ENCODE peak calls at places on chromosomes 12 and 14, in four cellular contexts. V, R, W and Q are unnamed samples.
A peak's percentile ranks its signal among the peaks of the same experiment; 100 is the strongest.

GRCh38 chr12:68896881-68897540 is 36.0 kb downstream of the CPM start:
- DNase-seq in W (no peak), V (no peak), R (no peak), Q (no peak)

GRCh38 chr14:73829526-73830431 is 21.9 kb upstream of the PTGR2 start:
- DNase-seq in W (no peak), R (peak; percentile 70), V (no peak), Q (no peak)

GRCh38 chr14:56918849-56919574 is 108.7 kb upstream of the OTX2 start:
- DNase-seq in V (no peak), R (no peak), W (no peak), Q (no peak)

GRCh38 chr14:30355431-30355913 is 203.5 kb upstream of the G2E3 start:
- DNase-seq in R (no peak), W (no peak), V (no peak), Q (peak; percentile 26)

GRCh38 chr14:105294142-105294597 is 6.6 kb downstream of the BRF1 start:
- DNase-seq in W (no peak), R (peak; percentile 76), V (peak; percentile 59), Q (no peak)

GRCh38 chr12:90024261-90024660 is 315.6 kb upstream of the ATP2B1 start:
- DNase-seq in W (no peak), V (no peak), R (no peak), Q (no peak)

GRCh38 chr14:87449016-87449415 is 544.0 kb downstream of the GALC start:
- DNase-seq in W (no peak), R (no peak), V (no peak), Q (no peak)

GRCh38 chr12:95117178-95117599 is 43.8 kb upstream of the NR2C1 start:
- DNase-seq in W (peak; percentile 84), V (peak; percentile 84), R (peak; percentile 68), Q (peak; percentile 53)

GRCh38 chr12:88805692-88806091 is 225.4 kb upstream of the KITLG start:
- DNase-seq in V (no peak), W (no peak), R (no peak), Q (no peak)

GRCh38 chr12:101637936-101638335 is 43.2 kb downstream of the MYBPC1 start:
- DNase-seq in R (no peak), V (no peak), W (no peak), Q (no peak)

GRCh38 chr14:44989497-44990440 is 27.8 kb downstream of the TOGARAM1 start:
- DNase-seq in R (no peak), V (no peak), W (no peak), Q (no peak)

GRCh38 chr14:60396718-60397343 is 89.0 kb downstream of the C14orf39 start:
- DNase-seq in R (no peak), V (no peak), W (no peak), Q (no peak)

GRCh38 chr14:75597149-75597548 is 18.7 kb downstream of the FLVCR2 start:
- DNase-seq in W (no peak), V (no peak), R (no peak), Q (no peak)

GRCh38 chr12:11576104-11576503 is 73.4 kb upstream of the ETV6 start:
- DNase-seq in V (no peak), W (no peak), R (no peak), Q (no peak)

GRCh38 chr12:44875954-44876553 is at the start of gene NELL2:
- DNase-seq in W (no peak), R (no peak), V (peak; percentile 54), Q (peak; percentile 91)

GRCh38 chr12:17358850-17359249 is 731.1 kb downstream of the RERGL start:
- DNase-seq in W (no peak), V (no peak), R (no peak), Q (no peak)

GRCh38 chr12:128818065-128819022 is 5.4 kb downstream of the SLC15A4 start:
- DNase-seq in R (no peak), V (no peak), W (no peak), Q (no peak)

GRCh38 chr14:95320076-95320895 is 578 bp upstream of the CLMN start:
- DNase-seq in V (no peak), R (no peak), W (peak; percentile 47), Q (peak; percentile 21)

GRCh38 chr12:85569261-85569660 is 266.9 kb downstream of the RASSF9 start:
- DNase-seq in R (no peak), W (no peak), V (no peak), Q (no peak)

GRCh38 chr12:51246254-51246853 is 7.7 kb downstream of the DAZAP2 start:
- DNase-seq in V (peak; percentile 10), R (no peak), W (no peak), Q (peak; percentile 24)

GRCh38 chr12:109581856-109582255 is 8.3 kb downstream of the MVK start:
- DNase-seq in W (no peak), V (no peak), R (no peak), Q (no peak)

GRCh38 chr12:153080-153746 is 60.7 kb downstream of the SLC6A12 start:
- DNase-seq in W (no peak), R (no peak), V (peak; percentile 58), Q (peak; percentile 91)

GRCh38 chr12:118238888-118239287 is 103.0 kb downstream of the PEBP1 start:
- DNase-seq in R (no peak), W (no peak), V (no peak), Q (no peak)

GRCh38 chr12:80033457-80033856 is 65.9 kb upstream of the OTOGL start:
- DNase-seq in W (peak; percentile 55), V (no peak), R (no peak), Q (no peak)

GRCh38 chr12:122145505-122146330 is 28.3 kb downstream of the IL31 start:
- DNase-seq in R (no peak), V (no peak), W (no peak), Q (no peak)

GRCh38 chr14:87935895-87936294 is 57.1 kb downstream of the GALC start:
- DNase-seq in R (no peak), W (no peak), V (peak; percentile 56), Q (no peak)

GRCh38 chr12:67919406-67919805 is 69.8 kb upstream of the IFNG-AS1 start:
- DNase-seq in R (no peak), V (no peak), W (no peak), Q (no peak)

GRCh38 chr12:54688309-54689033 is 40.3 kb upstream of the DCD start:
- DNase-seq in R (no peak), W (no peak), V (peak; percentile 23), Q (no peak)

DNA sequence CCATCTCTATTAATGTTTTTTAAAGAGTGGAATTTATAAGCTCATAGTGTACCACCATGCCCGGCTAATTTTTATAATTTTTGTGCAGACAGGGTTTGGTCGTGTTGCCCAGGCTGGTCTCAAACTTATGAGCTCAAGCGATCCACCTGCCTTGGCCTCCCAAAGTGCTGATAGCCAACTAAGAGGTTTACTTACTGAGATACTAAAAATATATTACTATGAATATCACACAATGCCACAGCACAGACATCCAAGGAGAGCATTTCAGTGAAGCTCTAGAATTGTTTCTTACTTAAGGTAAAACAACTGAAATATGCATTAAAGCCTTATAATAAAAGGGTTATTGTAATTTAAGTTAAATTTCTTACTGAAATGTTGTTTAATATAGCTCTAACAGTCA is 99.5 kb downstream of the SLC41A2 start:
- DNase-seq in R (no peak), V (no peak), W (no peak), Q (no peak)
- H3K27ac ChIP-seq in R (no peak overlapping the region), V (no peak overlapping the region), W (no peak overlapping the region), Q (no peak overlapping the region)

GRCh38 chr12:3630621-3631271 is 122.2 kb downstream of the CRACR2A start:
- DNase-seq in V (no peak), W (no peak), R (no peak), Q (no peak)

GRCh38 chr12:3629082-3629830 is 123.7 kb downstream of the CRACR2A start:
- DNase-seq in W (no peak), V (no peak), R (no peak), Q (peak; percentile 29)

GRCh38 chr12:3630111-3630510 is 122.8 kb downstream of the CRACR2A start:
- DNase-seq in R (no peak), W (no peak), V (no peak), Q (no peak)

GRCh38 chr12:3627336-3627735 is 125.6 kb downstream of the CRACR2A start:
- DNase-seq in V (no peak), R (no peak), W (no peak), Q (no peak)

DNA sequence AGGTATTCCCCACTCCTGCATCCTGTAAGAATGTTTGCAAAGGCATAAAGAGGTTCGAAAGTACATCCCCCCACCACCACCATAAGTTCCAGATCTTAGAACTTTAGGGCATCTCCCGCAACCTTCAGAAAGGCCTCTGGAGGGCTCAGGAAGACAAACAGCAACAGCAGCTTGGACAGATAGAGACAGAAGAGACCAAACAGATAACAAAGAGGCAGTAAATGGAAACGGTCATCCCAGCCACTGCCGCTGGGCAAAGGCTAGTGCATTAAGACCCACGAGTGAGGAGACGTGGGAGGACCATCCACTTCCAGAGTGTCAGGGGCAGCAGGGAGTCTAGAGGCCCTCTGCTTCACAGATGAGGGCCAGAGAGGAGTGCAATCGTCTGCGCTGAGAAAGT is 124.3 kb downstream of the CRACR2A start:
- DNase-seq in W (no peak), R (no peak), V (no peak), Q (no peak)
- TF ChIP-seq CTCF in W (no peak), R (no peak), V (no peak), Q (no peak)

GRCh38 chr12:1494856-1495255 is 99.5 kb downstream of the FBXL14 start:
- DNase-seq in R (peak; percentile 48), V (no peak), W (no peak), Q (no peak)
- H3K9me3 ChIP-seq in R (no peaks in the 10 kb centered on the region), V (no peaks in the 10 kb centered on the region), W (no peaks in the 10 kb centered on the region), Q (no peaks in the 10 kb centered on the region)

DNA sequence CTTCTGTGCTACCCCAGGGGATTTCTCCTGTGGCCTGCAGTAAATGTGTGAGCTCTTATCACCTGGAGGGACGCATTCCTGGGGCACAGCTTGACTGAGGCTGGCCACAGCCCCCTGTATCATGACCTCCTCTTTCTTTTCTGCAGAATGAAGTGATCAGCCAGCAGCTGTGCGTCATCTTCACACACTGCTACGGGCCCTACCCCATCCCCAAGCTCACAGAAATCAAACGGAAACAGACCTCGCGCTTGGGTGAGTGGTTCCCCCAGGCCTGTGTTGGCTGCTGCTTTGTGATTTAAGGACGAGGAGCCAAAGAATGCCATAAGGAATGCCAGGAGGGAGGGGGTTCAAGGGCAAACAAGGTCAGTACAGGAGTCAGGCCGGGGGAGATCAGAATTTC is 50.5 kb upstream of the PWP1 start:
- DNase-seq in R (no peak), W (no peak), V (no peak), Q (no peak)
- H3K27ac ChIP-seq in R (no peak overlapping the region), W (no peak overlapping the region), V (no peak overlapping the region), Q (no peak overlapping the region)